ENCODE peak calls at places on chromosomes 6 and 20, in nine cellular contexts. R is C1 segment of cervical spinal cord; S is activated CD4-positive, CD25-positive, alpha-beta regulatory T cell treated with anti-CD3 and anti-CD28 coated beads, Interleukin-2, amount 50 U/mL, for 72 hours; T is activated gamma-delta T cell treated with Interleukin-2 at 50 U/mL for 16 hours; J is endothelial cell; M is stimulated activated CD4-positive, alpha-beta T cell treated with anti-CD3 and anti-CD28 coated beads, Interleukin-12 subunit alpha, Interleukin-12 subunit beta, amount 100 ng/mL, for 24 hours; Y is body of pancreas; U is D341Med; P is GM23248. A is an unnamed sample.

GRCh38 chr20:4555188-4555893 is 166.4 kb upstream of the PRND start:
- DNase-seq in R (no peak), S (no peak), T (no peak), J (no peak), M (no peak), Y (no peak), U (no peak), P (peak; percentile 67), A (no peak)

GRCh38 chr6:160265869-160266476 is 7.4 kb upstream of the SLC22A2 start:
- DNase-seq in R (no peak), S (no peak), T (no peak), J (no peak), M (no peak), Y (no peak), U (no peak), P (no peak), A (no peak)

GRCh38 chr6:169789146-169789943 is 37.9 kb downstream of the ERMARD start:
- DNase-seq in R (no peak), S (no peak), T (no peak), J (no peak), M (no peak), Y (no peak), U (no peak), P (no peak), A (no peak)

GRCh38 chr6:13355969-13356368 is 27.6 kb upstream of the TBC1D7 start:
- DNase-seq in R (no peak), S (no peak), T (peak; percentile 19), J (no peak), M (no peak), Y (no peak), U (no peak), P (no peak), A (no peak)

GRCh38 chr6:10030942-10031537 is 383.8 kb downstream of the TFAP2A start:
- DNase-seq in R (no peak), S (no peak), T (no peak), J (no peak), M (no peak), Y (no peak), U (no peak), P (no peak), A (no peak)

GRCh38 chr6:156718647-156719394 is 58.4 kb upstream of the ARID1B start:
- DNase-seq in R (no peak), S (no peak), T (no peak), J (no peak), M (no peak), Y (peak; percentile 67), U (no peak), P (peak; percentile 92), A (no peak)

GRCh38 chr6:43771210-43771857 is 1.3 kb downstream of the VEGFA start:
- DNase-seq in R (no peak), S (peak; percentile 56), T (peak; percentile 23), J (peak; percentile 52), M (peak; percentile 66), Y (peak; percentile 84), U (peak; percentile 77), P (peak; percentile 82), A (peak; percentile 21)

GRCh38 chr6:34990971-34991560 is 102.0 kb downstream of the ANKS1A start:
- DNase-seq in R (no peak), S (no peak), T (no peak), J (no peak), M (no peak), Y (no peak), U (no peak), P (peak; percentile 44), A (no peak)

GRCh38 chr20:1935696-1936366 is 40.6 kb downstream of the SIRPA start:
- DNase-seq in R (peak; percentile 79), S (no peak), T (no peak), J (no peak), M (no peak), Y (peak; percentile 77), U (no peak), P (peak; percentile 20), A (no peak)

GRCh38 chr6:8991844-8992243 is 556.5 kb upstream of the SLC35B3 start:
- DNase-seq in R (no peak), S (no peak), T (no peak), J (no peak), M (no peak), Y (no peak), U (no peak), P (no peak), A (no peak)

GRCh38 chr6:53299331-53299835 is 49.4 kb downstream of the ELOVL5 start:
- DNase-seq in R (no peak), S (no peak), T (no peak), J (no peak), M (no peak), Y (no peak), U (no peak), P (no peak), A (no peak)

GRCh38 chr20:32189691-32190607 is 17.6 kb downstream of the PLAGL2 start:
- DNase-seq in R (peak; percentile 14), S (peak; percentile 55), T (peak; percentile 38), J (peak; percentile 46), M (peak; percentile 45), Y (peak; percentile 55), U (no peak), P (peak; percentile 73), A (peak; percentile 64)

GRCh38 chr6:101113468-101114260 is 232.5 kb upstream of the ASCC3 start:
- DNase-seq in R (no peak), S (no peak), T (no peak), J (no peak), M (no peak), Y (no peak), U (no peak), P (no peak), A (no peak)

GRCh38 chr6:24524801-24525200 is 30.0 kb downstream of the ALDH5A1 start:
- DNase-seq in R (no peak), S (no peak), T (no peak), J (peak; percentile 35), M (no peak), Y (no peak), U (peak; percentile 54), P (peak; percentile 60), A (peak; percentile 40)

GRCh38 chr6:39289490-39289889 is 24.7 kb downstream of the KCNK17 start:
- DNase-seq in R (no peak), S (no peak), T (no peak), J (no peak), M (no peak), Y (no peak), U (no peak), P (no peak), A (no peak)

GRCh38 chr6:112663705-112664104 is 316.6 kb downstream of the RFPL4B start:
- DNase-seq in R (no peak), S (no peak), T (no peak), J (no peak), M (no peak), Y (no peak), U (no peak), P (peak; percentile 13), A (no peak)

GRCh38 chr6:64084201-64084663 is 448.6 kb downstream of the PHF3 start:
- DNase-seq in R (no peak), S (no peak), T (no peak), J (no peak), M (no peak), Y (no peak), U (no peak), P (no peak), A (no peak)

GRCh38 chr20:45813489-45813888 is 1.0 kb downstream of the UBE2C start:
- DNase-seq in R (no peak), S (no peak), T (no peak), J (no peak), M (no peak), Y (no peak), U (no peak), P (no peak), A (no peak)

GRCh38 chr20:53834044-53834442 is 236.4 kb downstream of the BCAS1 start:
- DNase-seq in R (no peak), S (no peak), T (no peak), J (no peak), M (no peak), Y (no peak), U (no peak), P (no peak), A (no peak)

GRCh38 chr6:7998103-7998725 is 66.0 kb downstream of the BLOC1S5 start:
- DNase-seq in R (no peak), S (no peak), T (no peak), J (no peak), M (no peak), Y (no peak), U (no peak), P (peak; percentile 84), A (no peak)

GRCh38 chr6:22448311-22448711 is 121.1 kb upstream of the HDGFL1 start:
- DNase-seq in R (no peak), S (no peak), T (no peak), J (peak; percentile 6), M (no peak), Y (no peak), U (peak; percentile 57), P (no peak), A (no peak)

GRCh38 chr20:62418709-62419487 is 8.4 kb downstream of the RBBP8NL start:
- DNase-seq in R (no peak), S (no peak), T (no peak), J (no peak), M (no peak), Y (no peak), U (no peak), P (no peak), A (no peak)

GRCh38 chr6:108114861-108115597 is 40.5 kb upstream of the OSTM1 start:
- DNase-seq in R (no peak), S (no peak), T (no peak), J (peak; percentile 62), M (no peak), Y (peak; percentile 62), U (peak; percentile 50), P (peak; percentile 76), A (peak; percentile 33)

GRCh38 chr6:84892666-84893065 is 128.3 kb upstream of the TBX18 start:
- DNase-seq in R (no peak), S (no peak), T (no peak), J (no peak), M (no peak), Y (no peak), U (no peak), P (peak; percentile 73), A (no peak)

GRCh38 chr6:112802154-112802553 is 455.0 kb downstream of the RFPL4B start:
- DNase-seq in R (no peak), S (no peak), T (no peak), J (no peak), M (no peak), Y (no peak), U (no peak), P (peak; percentile 73), A (no peak)

GRCh38 chr6:32224696-32225095 is 829 bp upstream of the NOTCH4 start:
- DNase-seq in R (no peak), S (no peak), T (no peak), J (no peak), M (no peak), Y (no peak), U (no peak), P (no peak), A (no peak)

GRCh38 chr6:113458368-113459010 is 398.7 kb upstream of the MARCKS start:
- DNase-seq in R (no peak), S (no peak), T (no peak), J (no peak), M (no peak), Y (no peak), U (no peak), P (no peak), A (no peak)

GRCh38 chr6:161228096-161228495 is 45.8 kb downstream of the AGPAT4 start:
- DNase-seq in R (no peak), S (no peak), T (no peak), J (no peak), M (no peak), Y (no peak), U (no peak), P (peak; percentile 87), A (no peak)

GRCh38 chr20:32485770-32486248 is 99.3 kb downstream of the NOL4L start:
- DNase-seq in R (no peak), S (no peak), T (no peak), J (no peak), M (no peak), Y (no peak), U (no peak), P (no peak), A (no peak)

GRCh38 chr6:6856538-6857523 is 250.9 kb upstream of the RREB1 start:
- DNase-seq in R (peak; percentile 40), S (peak; percentile 47), T (peak; percentile 4), J (no peak), M (peak; percentile 36), Y (peak; percentile 28), U (peak; percentile 71), P (peak; percentile 63), A (no peak)

GRCh38 chr20:4763261-4763660 is 41.6 kb downstream of the PRND start:
- DNase-seq in R (no peak), S (no peak), T (no peak), J (no peak), M (no peak), Y (no peak), U (no peak), P (no peak), A (no peak)